ENCODE peak calls at places on chromosomes 16 and 17, in nine cellular contexts. N, K, O, C, B, G, Q, Y and H are unnamed samples.

GRCh38 chr17:10156579-10157488 is 41.6 kb downstream of the GAS7 start:
- DNase-seq in N (peak), K (no peak), O (no peak), C (no peak), B (peak), G (no peak), Q (no peak), Y (peak), H (peak)

GRCh38 chr16:9546438-9546786 is 455.0 kb downstream of the HAPSTR1 start:
- DNase-seq in N (no peak), K (no peak), O (no peak), C (no peak), B (no peak), G (no peak), Q (no peak), Y (no peak), H (no peak)

GRCh38 chr16:80273635-80274538 is 266.9 kb upstream of the DYNLRB2 start:
- DNase-seq in N (no peak), K (no peak), O (no peak), C (peak), B (no peak), G (peak), Q (no peak), Y (no peak), H (no peak)

GRCh38 chr17:78716814-78717393 is 65.2 kb downstream of the CYTH1 start:
- DNase-seq in N (peak), K (peak), O (peak), C (peak), B (no peak), G (no peak), Q (no peak), Y (no peak), H (peak)

GRCh38 chr16:8986111-8986510 is 22.4 kb upstream of the USP7 start:
- DNase-seq in N (no peak), K (no peak), O (no peak), C (no peak), B (no peak), G (no peak), Q (no peak), Y (no peak), H (no peak)

GRCh38 chr17:16255481-16255901 is 38.5 kb downstream of the PIGL start:
- DNase-seq in N (peak), K (no peak), O (no peak), C (peak), B (no peak), G (no peak), Q (no peak), Y (no peak), H (peak)

GRCh38 chr17:45425125-45425983 is 7.3 kb downstream of the ARHGAP27 start:
- DNase-seq in N (no peak), K (peak), O (no peak), C (peak), B (no peak), G (peak), Q (no peak), Y (peak), H (peak)

GRCh38 chr17:4635823-4636375 is 5.6 kb downstream of the ALOX15 start:
- DNase-seq in N (peak), K (no peak), O (no peak), C (no peak), B (peak), G (no peak), Q (no peak), Y (peak), H (peak)

GRCh38 chr17:28367641-28368305 is 2.3 kb downstream of the VTN start:
- DNase-seq in N (no peak), K (no peak), O (no peak), C (no peak), B (no peak), G (no peak), Q (no peak), Y (no peak), H (no peak)

GRCh38 chr16:30186782-30187555 is 3.6 kb downstream of the CORO1A start:
- DNase-seq in N (peak), K (no peak), O (peak), C (peak), B (peak), G (no peak), Q (peak), Y (peak), H (no peak)

GRCh38 chr17:21523482-21524210 is 147.5 kb downstream of the KCNJ12 start:
- DNase-seq in N (no peak), K (no peak), O (no peak), C (no peak), B (no peak), G (no peak), Q (no peak), Y (no peak), H (no peak)

GRCh38 chr17:81885869-81886548 is 5.4 kb downstream of the ALYREF start:
- DNase-seq in N (no peak), K (peak), O (no peak), C (no peak), B (no peak), G (no peak), Q (no peak), Y (no peak), H (no peak)

GRCh38 chr17:54950116-54950515 is 18.3 kb downstream of the COX11 start:
- DNase-seq in N (no peak), K (no peak), O (no peak), C (no peak), B (no peak), G (no peak), Q (no peak), Y (no peak), H (no peak)

GRCh38 chr17:19448341-19449268 is 37.6 kb downstream of the RNF112 start:
- DNase-seq in N (peak), K (peak), O (no peak), C (peak), B (no peak), G (peak), Q (no peak), Y (no peak), H (peak)

GRCh38 chr17:38970128-38970527 is 2.9 kb upstream of the FBXO47 start:
- DNase-seq in N (no peak), K (peak), O (no peak), C (no peak), B (no peak), G (no peak), Q (no peak), Y (no peak), H (no peak)

GRCh38 chr17:51555153-51555552 is 294.8 kb downstream of the UTP18 start:
- DNase-seq in N (no peak), K (no peak), O (no peak), C (no peak), B (no peak), G (no peak), Q (no peak), Y (no peak), H (no peak)

GRCh38 chr16:56346131-56346890 is 79.0 kb downstream of the AMFR start:
- DNase-seq in N (no peak), K (no peak), O (no peak), C (no peak), B (no peak), G (no peak), Q (no peak), Y (no peak), H (no peak)

GRCh38 chr16:84508502-84508901 is 4.0 kb upstream of the MEAK7 start:
- DNase-seq in N (no peak), K (no peak), O (no peak), C (no peak), B (no peak), G (no peak), Q (no peak), Y (no peak), H (no peak)

GRCh38 chr16:3665508-3665907 is 11.0 kb downstream of the DNASE1 start:
- DNase-seq in N (no peak), K (no peak), O (no peak), C (no peak), B (no peak), G (no peak), Q (peak), Y (no peak), H (no peak)